ENCODE peak calls at places on chromosomes 6 and 20, in ten cellular contexts. I is germinal center, Z is NCI-H2029, H is G401, Q is H7, V is EL, E is ELF-1, F is GOT3, P is activated T-helper 1 cell treated with Interleukin-2 at 50 U/mL for 16 hours, G is Calu3. C is an unnamed sample.

GRCh38 chr6:45959534-45960195 is 56.0 kb downstream of the CLIC5 start:
- DNase-seq in I (no peak), Z (peak; percentile 72), H (no peak), Q (no peak), V (peak; percentile 15), E (no peak), F (no peak), P (no peak), G (no peak), C (no peak)

GRCh38 chr20:8972963-8973362 is 95.9 kb upstream of the PLCB4 start:
- DNase-seq in I (no peak), Z (no peak), H (no peak), Q (no peak), V (no peak), E (no peak), F (no peak), P (no peak), G (no peak), C (no peak)

GRCh38 chr6:37481793-37482192 is 17.9 kb downstream of the CCDC167 start:
- DNase-seq in I (no peak), Z (no peak), H (no peak), Q (no peak), V (no peak), E (no peak), F (no peak), P (no peak), G (no peak), C (no peak)

GRCh38 chr6:91704531-91704930 is 1117.7 kb upstream of the MAP3K7 start:
- DNase-seq in I (no peak), Z (no peak), H (no peak), Q (no peak), V (peak; percentile 25), E (no peak), F (no peak), P (no peak), G (no peak), C (no peak)

GRCh38 chr20:34907616-34908469 is 31.4 kb downstream of the ACSS2 start:
- DNase-seq in I (no peak), Z (peak; percentile 79), H (peak; percentile 55), Q (no peak), V (peak; percentile 98), E (peak; percentile 25), F (peak; percentile 27), P (no peak), G (peak; percentile 66), C (no peak)

GRCh38 chr6:35365599-35366596 is 23.5 kb downstream of the PPARD start:
- DNase-seq in I (no peak), Z (no peak), H (no peak), Q (no peak), V (no peak), E (no peak), F (no peak), P (no peak), G (no peak), C (no peak)

GRCh38 chr6:28884423-28885148 is 39.2 kb downstream of the TRIM27 start:
- DNase-seq in I (no peak), Z (no peak), H (no peak), Q (no peak), V (no peak), E (no peak), F (no peak), P (peak; percentile 53), G (no peak), C (no peak)

GRCh38 chr6:89145962-89146747 is at the start of gene PM20D2:
- DNase-seq in I (peak; percentile 87), Z (peak; percentile 43), H (peak; percentile 70), Q (peak; percentile 94), V (peak; percentile 71), E (peak; percentile 81), F (peak; percentile 25), P (peak; percentile 38), G (peak; percentile 84), C (peak; percentile 17)

GRCh38 chr6:90681863-90682262 is 95.0 kb upstream of the MAP3K7 start:
- DNase-seq in I (no peak), Z (no peak), H (no peak), Q (no peak), V (no peak), E (no peak), F (no peak), P (no peak), G (no peak), C (no peak)

GRCh38 chr6:41716516-41717446 is 18.6 kb downstream of the TFEB start:
- DNase-seq in I (no peak), Z (peak; percentile 66), H (no peak), Q (no peak), V (no peak), E (no peak), F (no peak), P (no peak), G (no peak), C (no peak)

GRCh38 chr6:155245871-155246270 is 17.9 kb upstream of the CLDN20 start:
- DNase-seq in I (no peak), Z (no peak), H (no peak), Q (no peak), V (peak; percentile 20), E (no peak), F (no peak), P (no peak), G (no peak), C (no peak)

GRCh38 chr6:98539669-98540207 is 294.6 kb upstream of the POU3F2 start:
- DNase-seq in I (no peak), Z (no peak), H (no peak), Q (peak; percentile 14), V (no peak), E (peak; percentile 5), F (no peak), P (no peak), G (no peak), C (no peak)

GRCh38 chr6:90610291-90610670 is 23.4 kb upstream of the MAP3K7 start:
- DNase-seq in I (no peak), Z (no peak), H (peak; percentile 54), Q (peak; percentile 46), V (peak; percentile 6), E (peak; percentile 22), F (no peak), P (no peak), G (no peak), C (peak; percentile 6)

GRCh38 chr6:63887011-63887751 is 251.6 kb downstream of the PHF3 start:
- DNase-seq in I (no peak), Z (no peak), H (no peak), Q (no peak), V (no peak), E (no peak), F (no peak), P (no peak), G (no peak), C (no peak)

GRCh38 chr6:136420853-136421252 is 129.4 kb downstream of the MAP7 start:
- DNase-seq in I (no peak), Z (no peak), H (no peak), Q (no peak), V (no peak), E (no peak), F (no peak), P (no peak), G (no peak), C (no peak)

GRCh38 chr6:167572841-167573271 is 248.0 kb downstream of the TTLL2 start:
- DNase-seq in I (no peak), Z (no peak), H (peak; percentile 14), Q (peak; percentile 66), V (no peak), E (no peak), F (no peak), P (no peak), G (no peak), C (no peak)

GRCh38 chr6:91864911-91865310 is 1278.0 kb upstream of the MAP3K7 start:
- DNase-seq in I (no peak), Z (no peak), H (no peak), Q (no peak), V (no peak), E (no peak), F (no peak), P (no peak), G (no peak), C (no peak)

GRCh38 chr6:34810936-34811632 is 19.2 kb downstream of the BLTP3A start:
- DNase-seq in I (no peak), Z (no peak), H (no peak), Q (no peak), V (no peak), E (no peak), F (no peak), P (no peak), G (peak; percentile 60), C (no peak)

GRCh38 chr6:7528565-7528964 is 12.9 kb upstream of the DSP start:
- DNase-seq in I (no peak), Z (no peak), H (no peak), Q (no peak), V (peak; percentile 85), E (no peak), F (no peak), P (no peak), G (no peak), C (no peak)

GRCh38 chr20:37245181-37245580 is 16.4 kb downstream of the GHRH start:
- DNase-seq in I (no peak), Z (no peak), H (no peak), Q (no peak), V (no peak), E (no peak), F (no peak), P (no peak), G (no peak), C (no peak)

GRCh38 chr20:18428490-18429173 is 38.2 kb downstream of the DZANK1 start:
- DNase-seq in I (no peak), Z (no peak), H (no peak), Q (no peak), V (peak; percentile 44), E (no peak), F (no peak), P (no peak), G (no peak), C (no peak)

GRCh38 chr6:149342525-149342924 is 25.0 kb downstream of the TAB2 start:
- DNase-seq in I (peak; percentile 27), Z (no peak), H (no peak), Q (no peak), V (no peak), E (no peak), F (no peak), P (no peak), G (no peak), C (no peak)

GRCh38 chr6:150297327-150298028 is 71.3 kb upstream of the IYD start:
- DNase-seq in I (no peak), Z (no peak), H (no peak), Q (no peak), V (peak; percentile 41), E (no peak), F (no peak), P (no peak), G (peak; percentile 11), C (no peak)

GRCh38 chr6:54715990-54716389 is 130.6 kb upstream of the FAM83B start:
- DNase-seq in I (no peak), Z (no peak), H (no peak), Q (no peak), V (no peak), E (no peak), F (no peak), P (no peak), G (no peak), C (no peak)

GRCh38 chr20:62317167-62317655 is 14.4 kb downstream of the ADRM1 start:
- DNase-seq in I (no peak), Z (no peak), H (no peak), Q (no peak), V (no peak), E (no peak), F (no peak), P (no peak), G (no peak), C (no peak)

GRCh38 chr20:13784893-13785715 is at the start of the genes ESF1 and NDUFAF5:
- DNase-seq in I (peak; percentile 88), Z (peak; percentile 94), H (peak; percentile 95), Q (peak; percentile 87), V (peak; percentile 96), E (peak; percentile 98), F (peak; percentile 84), P (peak; percentile 83), G (peak; percentile 84), C (peak; percentile 96)

GRCh38 chr20:35302421-35303335 is 10.5 kb upstream of the FAM83C start:
- DNase-seq in I (no peak), Z (no peak), H (no peak), Q (no peak), V (peak; percentile 65), E (no peak), F (no peak), P (no peak), G (no peak), C (no peak)

GRCh38 chr20:47018381-47018780 is 123.7 kb downstream of the EYA2 start:
- DNase-seq in I (no peak), Z (no peak), H (no peak), Q (no peak), V (no peak), E (no peak), F (no peak), P (no peak), G (no peak), C (no peak)